ENCODE peak calls at places on chromosomes 6 and 20, in seven cellular contexts. One of them, this sample, is unnamed.

GRCh38 chr6:168097621-168098430 is 18.8 kb upstream of the FRMD1 start:
- DNase-seq in skeletal muscle cell: no peak
- DNase-seq in thoracic aorta: no peak
- DNase-seq in CD8-positive, alpha-beta memory T cell: no peak
- DNase-seq in GM12865: no peak
- DNase-seq in naive thymus-derived CD8-positive, alpha-beta T cell: no peak
- DNase-seq in Caki2: no peak
- DNase-seq in this sample: no peak

GRCh38 chr6:33414592-33415271 is 3.2 kb downstream of the CUTA start:
- DNase-seq in skeletal muscle cell: no peak
- DNase-seq in thoracic aorta: no peak
- DNase-seq in CD8-positive, alpha-beta memory T cell: no peak
- DNase-seq in GM12865: no peak
- DNase-seq in naive thymus-derived CD8-positive, alpha-beta T cell: no peak
- DNase-seq in Caki2: no peak
- DNase-seq in this sample: no peak

GRCh38 chr20:561437-562231 is 18.0 kb upstream of the CSNK2A1 start:
- DNase-seq in skeletal muscle cell: no peak
- DNase-seq in thoracic aorta: no peak
- DNase-seq in CD8-positive, alpha-beta memory T cell: peak
- DNase-seq in GM12865: peak
- DNase-seq in naive thymus-derived CD8-positive, alpha-beta T cell: peak
- DNase-seq in Caki2: peak
- DNase-seq in this sample: no peak

GRCh38 chr6:161407115-161407514 is 133.3 kb upstream of the AGPAT4 start:
- DNase-seq in skeletal muscle cell: no peak
- DNase-seq in thoracic aorta: no peak
- DNase-seq in CD8-positive, alpha-beta memory T cell: no peak
- DNase-seq in GM12865: no peak
- DNase-seq in naive thymus-derived CD8-positive, alpha-beta T cell: no peak
- DNase-seq in Caki2: no peak
- DNase-seq in this sample: no peak

GRCh38 chr6:104908031-104908430 is 48.3 kb upstream of the HACE1 start:
- DNase-seq in skeletal muscle cell: no peak
- DNase-seq in thoracic aorta: no peak
- DNase-seq in CD8-positive, alpha-beta memory T cell: no peak
- DNase-seq in GM12865: no peak
- DNase-seq in naive thymus-derived CD8-positive, alpha-beta T cell: no peak
- DNase-seq in Caki2: no peak
- DNase-seq in this sample: no peak

GRCh38 chr20:57464642-57465211 is 60.2 kb downstream of the CTCFL start:
- DNase-seq in skeletal muscle cell: no peak
- DNase-seq in thoracic aorta: no peak
- DNase-seq in CD8-positive, alpha-beta memory T cell: no peak
- DNase-seq in GM12865: peak
- DNase-seq in naive thymus-derived CD8-positive, alpha-beta T cell: no peak
- DNase-seq in Caki2: no peak
- DNase-seq in this sample: no peak

GRCh38 chr6:126072834-126073233 is 86.5 kb downstream of the TRMT11 start:
- DNase-seq in skeletal muscle cell: no peak
- DNase-seq in thoracic aorta: no peak
- DNase-seq in CD8-positive, alpha-beta memory T cell: no peak
- DNase-seq in GM12865: no peak
- DNase-seq in naive thymus-derived CD8-positive, alpha-beta T cell: no peak
- DNase-seq in Caki2: no peak
- DNase-seq in this sample: no peak

GRCh38 chr6:27251672-27252251 is 4.3 kb downstream of the PRSS16 start:
- DNase-seq in skeletal muscle cell: no peak
- DNase-seq in thoracic aorta: no peak
- DNase-seq in CD8-positive, alpha-beta memory T cell: peak
- DNase-seq in GM12865: peak
- DNase-seq in naive thymus-derived CD8-positive, alpha-beta T cell: peak
- DNase-seq in Caki2: peak
- DNase-seq in this sample: peak

GRCh38 chr6:75368151-75368779 is 83.7 kb upstream of the TMEM30A start:
- DNase-seq in skeletal muscle cell: no peak
- DNase-seq in thoracic aorta: no peak
- DNase-seq in CD8-positive, alpha-beta memory T cell: no peak
- DNase-seq in GM12865: peak
- DNase-seq in naive thymus-derived CD8-positive, alpha-beta T cell: no peak
- DNase-seq in Caki2: peak
- DNase-seq in this sample: no peak

GRCh38 chr20:4325548-4326187 is 310.3 kb upstream of the RNF24 start:
- DNase-seq in skeletal muscle cell: no peak
- DNase-seq in thoracic aorta: no peak
- DNase-seq in CD8-positive, alpha-beta memory T cell: no peak
- DNase-seq in GM12865: no peak
- DNase-seq in naive thymus-derived CD8-positive, alpha-beta T cell: no peak
- DNase-seq in Caki2: no peak
- DNase-seq in this sample: no peak

GRCh38 chr6:168941036-168941435 is 312.6 kb downstream of the THBS2 start:
- DNase-seq in skeletal muscle cell: no peak
- DNase-seq in thoracic aorta: no peak
- DNase-seq in CD8-positive, alpha-beta memory T cell: no peak
- DNase-seq in GM12865: no peak
- DNase-seq in naive thymus-derived CD8-positive, alpha-beta T cell: no peak
- DNase-seq in Caki2: no peak
- DNase-seq in this sample: no peak

GRCh38 chr20:63058696-63059335 is 52.1 kb upstream of the BHLHE23 start:
- DNase-seq in skeletal muscle cell: no peak
- DNase-seq in thoracic aorta: no peak
- DNase-seq in CD8-positive, alpha-beta memory T cell: no peak
- DNase-seq in GM12865: no peak
- DNase-seq in naive thymus-derived CD8-positive, alpha-beta T cell: no peak
- DNase-seq in Caki2: no peak
- DNase-seq in this sample: no peak

GRCh38 chr6:98014791-98015201 is 731.8 kb upstream of the MMS22L start:
- DNase-seq in skeletal muscle cell: no peak
- DNase-seq in thoracic aorta: no peak
- DNase-seq in CD8-positive, alpha-beta memory T cell: no peak
- DNase-seq in GM12865: no peak
- DNase-seq in naive thymus-derived CD8-positive, alpha-beta T cell: no peak
- DNase-seq in Caki2: no peak
- DNase-seq in this sample: no peak

GRCh38 chr20:64086801-64087200 is 2.6 kb upstream of the LKAAEAR1 start:
- DNase-seq in skeletal muscle cell: no peak
- DNase-seq in thoracic aorta: no peak
- DNase-seq in CD8-positive, alpha-beta memory T cell: no peak
- DNase-seq in GM12865: no peak
- DNase-seq in naive thymus-derived CD8-positive, alpha-beta T cell: no peak
- DNase-seq in Caki2: no peak
- DNase-seq in this sample: no peak

GRCh38 chr6:158662607-158663464 is 13.0 kb downstream of the SYTL3 start:
- DNase-seq in skeletal muscle cell: no peak
- DNase-seq in thoracic aorta: no peak
- DNase-seq in CD8-positive, alpha-beta memory T cell: peak
- DNase-seq in GM12865: no peak
- DNase-seq in naive thymus-derived CD8-positive, alpha-beta T cell: peak
- DNase-seq in Caki2: no peak
- DNase-seq in this sample: no peak

GRCh38 chr20:53322651-53323050 is 271.0 kb downstream of the ZNF217 start:
- DNase-seq in skeletal muscle cell: no peak
- DNase-seq in thoracic aorta: no peak
- DNase-seq in CD8-positive, alpha-beta memory T cell: peak
- DNase-seq in GM12865: no peak
- DNase-seq in naive thymus-derived CD8-positive, alpha-beta T cell: no peak
- DNase-seq in Caki2: no peak
- DNase-seq in this sample: no peak

GRCh38 chr6:50610562-50610961 is 102.8 kb upstream of the TFAP2D start:
- DNase-seq in skeletal muscle cell: no peak
- DNase-seq in thoracic aorta: no peak
- DNase-seq in CD8-positive, alpha-beta memory T cell: no peak
- DNase-seq in GM12865: no peak
- DNase-seq in naive thymus-derived CD8-positive, alpha-beta T cell: no peak
- DNase-seq in Caki2: no peak
- DNase-seq in this sample: no peak

GRCh38 chr20:4633780-4634179 is 87.9 kb upstream of the PRND start:
- DNase-seq in skeletal muscle cell: peak
- DNase-seq in thoracic aorta: no peak
- DNase-seq in CD8-positive, alpha-beta memory T cell: no peak
- DNase-seq in GM12865: no peak
- DNase-seq in naive thymus-derived CD8-positive, alpha-beta T cell: no peak
- DNase-seq in Caki2: peak
- DNase-seq in this sample: peak

GRCh38 chr6:39327516-39327915 is 5.0 kb upstream of the KCNK16 start:
- DNase-seq in skeletal muscle cell: no peak
- DNase-seq in thoracic aorta: no peak
- DNase-seq in CD8-positive, alpha-beta memory T cell: no peak
- DNase-seq in GM12865: no peak
- DNase-seq in naive thymus-derived CD8-positive, alpha-beta T cell: no peak
- DNase-seq in Caki2: no peak
- DNase-seq in this sample: no peak

GRCh38 chr6:169162968-169163903 is 90.4 kb downstream of the THBS2 start:
- DNase-seq in skeletal muscle cell: peak
- DNase-seq in thoracic aorta: peak
- DNase-seq in CD8-positive, alpha-beta memory T cell: no peak
- DNase-seq in GM12865: no peak
- DNase-seq in naive thymus-derived CD8-positive, alpha-beta T cell: no peak
- DNase-seq in Caki2: peak
- DNase-seq in this sample: peak

GRCh38 chr6:121548146-121548545 is 112.7 kb downstream of the GJA1 start:
- DNase-seq in skeletal muscle cell: no peak
- DNase-seq in thoracic aorta: no peak
- DNase-seq in CD8-positive, alpha-beta memory T cell: no peak
- DNase-seq in GM12865: no peak
- DNase-seq in naive thymus-derived CD8-positive, alpha-beta T cell: no peak
- DNase-seq in Caki2: no peak
- DNase-seq in this sample: no peak

GRCh38 chr20:20568604-20569205 is 143.7 kb downstream of the RALGAPA2 start:
- DNase-seq in skeletal muscle cell: peak
- DNase-seq in thoracic aorta: no peak
- DNase-seq in CD8-positive, alpha-beta memory T cell: peak
- DNase-seq in GM12865: peak
- DNase-seq in naive thymus-derived CD8-positive, alpha-beta T cell: no peak
- DNase-seq in Caki2: peak
- DNase-seq in this sample: no peak

GRCh38 chr6:52285174-52286068 is 879 bp upstream of the MCM3 start:
- DNase-seq in skeletal muscle cell: no peak
- DNase-seq in thoracic aorta: no peak
- DNase-seq in CD8-positive, alpha-beta memory T cell: no peak
- DNase-seq in GM12865: peak
- DNase-seq in naive thymus-derived CD8-positive, alpha-beta T cell: no peak
- DNase-seq in Caki2: no peak
- DNase-seq in this sample: no peak

GRCh38 chr6:116955773-116956172 is 78.7 kb downstream of the RFX6 start:
- DNase-seq in skeletal muscle cell: no peak
- DNase-seq in thoracic aorta: no peak
- DNase-seq in CD8-positive, alpha-beta memory T cell: no peak
- DNase-seq in GM12865: no peak
- DNase-seq in naive thymus-derived CD8-positive, alpha-beta T cell: no peak
- DNase-seq in Caki2: no peak
- DNase-seq in this sample: no peak

GRCh38 chr6:53280207-53280606 is 68.5 kb downstream of the ELOVL5 start:
- DNase-seq in skeletal muscle cell: no peak
- DNase-seq in thoracic aorta: no peak
- DNase-seq in CD8-positive, alpha-beta memory T cell: no peak
- DNase-seq in GM12865: no peak
- DNase-seq in naive thymus-derived CD8-positive, alpha-beta T cell: no peak
- DNase-seq in Caki2: no peak
- DNase-seq in this sample: no peak

GRCh38 chr6:165661416-165662001 is 1.5 kb downstream of the PDE10A start:
- DNase-seq in skeletal muscle cell: no peak
- DNase-seq in thoracic aorta: no peak
- DNase-seq in CD8-positive, alpha-beta memory T cell: no peak
- DNase-seq in GM12865: no peak
- DNase-seq in naive thymus-derived CD8-positive, alpha-beta T cell: no peak
- DNase-seq in Caki2: peak
- DNase-seq in this sample: no peak

GRCh38 chr6:40552926-40553325 is 34.2 kb downstream of the LRFN2 start:
- DNase-seq in skeletal muscle cell: no peak
- DNase-seq in thoracic aorta: no peak
- DNase-seq in CD8-positive, alpha-beta memory T cell: no peak
- DNase-seq in GM12865: no peak
- DNase-seq in naive thymus-derived CD8-positive, alpha-beta T cell: no peak
- DNase-seq in Caki2: no peak
- DNase-seq in this sample: no peak

GRCh38 chr6:131281471-131282270 is 146.4 kb downstream of the AKAP7 start:
- DNase-seq in skeletal muscle cell: peak
- DNase-seq in thoracic aorta: no peak
- DNase-seq in CD8-positive, alpha-beta memory T cell: peak
- DNase-seq in GM12865: peak
- DNase-seq in naive thymus-derived CD8-positive, alpha-beta T cell: peak
- DNase-seq in Caki2: no peak
- DNase-seq in this sample: no peak

This sample was measured in kidney epithelial cell.